ENCODE peak calls at places on chromosome 18, in five cellular contexts. O, Q, T, C and W are unnamed samples.

GRCh38 chr18:24915547-24915946 is 436.4 kb downstream of the ZNF521 start:
- DNase-seq in O (no peak), C (no peak), T (no peak), Q (peak; percentile 47), W (peak; percentile 21)

GRCh38 chr18:26386421-26386820 is 160.2 kb downstream of the TAF4B start:
- DNase-seq in C (no peak), T (no peak), O (no peak), Q (peak; percentile 3), W (peak; percentile 9)

GRCh38 chr18:79434611-79435010 is 38.9 kb downstream of the NFATC1 start:
- DNase-seq in O (no peak), Q (no peak), T (no peak), C (no peak), W (no peak)

GRCh38 chr18:4236940-4237686 is 218.0 kb downstream of the DLGAP1 start:
- DNase-seq in T (no peak), C (no peak), O (no peak), Q (no peak), W (no peak)

GRCh38 chr18:57909620-57910019 is 106.5 kb upstream of the ATP8B1 start:
- DNase-seq in Q (no peak), O (no peak), T (peak; percentile 56), C (no peak), W (no peak)

GRCh38 chr18:49243391-49243790 is 217.1 kb downstream of the DYM start:
- DNase-seq in C (no peak), Q (no peak), T (no peak), O (no peak), W (no peak)

GRCh38 chr18:79877163-79878091 is 74.0 kb downstream of the SLC66A2 start:
- DNase-seq in C (no peak), T (no peak), Q (no peak), O (no peak), W (no peak)

GRCh38 chr18:13264986-13265900 is 46.7 kb downstream of the LDLRAD4 start:
- DNase-seq in T (no peak), Q (no peak), C (no peak), O (peak; percentile 34), W (no peak)

GRCh38 chr18:911025-911424 is 6.4 kb downstream of the ADCYAP1 start:
- DNase-seq in C (no peak), O (no peak), Q (no peak), T (no peak), W (no peak)

GRCh38 chr18:3692113-3692621 is 242.2 kb downstream of the TGIF1 start:
- DNase-seq in T (no peak), O (no peak), Q (no peak), C (no peak), W (no peak)

GRCh38 chr18:77557030-77557429 is 307.4 kb downstream of the GALR1 start:
- DNase-seq in O (no peak), C (no peak), T (no peak), Q (no peak), W (no peak)

GRCh38 chr18:5197032-5197434 is at the start of gene AKAIN1:
- DNase-seq in Q (no peak), O (no peak), C (no peak), T (peak; percentile 55), W (peak; percentile 4)

GRCh38 chr18:78309307-78309706 is 670.3 kb upstream of the SALL3 start:
- DNase-seq in Q (no peak), T (no peak), C (no peak), O (no peak), W (no peak)

GRCh38 chr18:79707671-79708070 is 28.1 kb downstream of the CTDP1 start:
- DNase-seq in O (no peak), T (no peak), Q (no peak), C (no peak), W (no peak)